ENCODE peak calls at places on chromosomes 7 and 10, in nine cellular contexts. N, C, Z, P, W, I, O, R and L are unnamed samples.

GRCh38 chr7:39746162-39746782 is 122.9 kb downstream of the RALA start:
- DNase-seq in N (peak), Z (peak), I (peak), W (peak), P (no peak), C (peak), O (peak), R (peak), L (peak)

GRCh38 chr7:133784421-133785045 is 342.6 kb upstream of the LRGUK start:
- DNase-seq in O (no peak), Z (no peak), W (no peak), C (no peak), P (no peak), I (no peak), R (no peak), N (no peak), L (no peak)

GRCh38 chr7:103447073-103447960 is 1.3 kb upstream of the SLC26A5 start:
- DNase-seq in W (peak), Z (peak), I (peak), C (no peak), R (peak), N (peak), O (no peak), P (peak), L (peak)

GRCh38 chr7:136857573-136857972 is 10.9 kb upstream of the CHRM2 start:
- DNase-seq in P (no peak), W (peak), C (no peak), I (peak), Z (peak), R (peak), N (no peak), O (peak), L (no peak)

GRCh38 chr10:124349231-124349992 is 69.3 kb downstream of the OAT start:
- DNase-seq in R (no peak), I (no peak), P (no peak), Z (no peak), C (no peak), W (no peak), N (no peak), O (no peak), L (no peak)

GRCh38 chr10:133084491-133084890 is 3.2 kb upstream of the ADGRA1 start:
- DNase-seq in Z (no peak), P (no peak), I (no peak), C (no peak), W (no peak), O (no peak), N (no peak), R (no peak), L (no peak)

GRCh38 chr10:23419201-23419600 is 19.7 kb upstream of the OTUD1 start:
- DNase-seq in P (no peak), Z (no peak), W (no peak), I (no peak), R (no peak), N (no peak), C (no peak), O (no peak), L (no peak)

GRCh38 chr7:54783952-54784351 is 24.9 kb upstream of the SEC61G start:
- DNase-seq in P (no peak), I (no peak), O (no peak), W (no peak), R (no peak), C (no peak), Z (no peak), N (no peak), L (no peak)

GRCh38 chr7:41912426-41912825 is 209.5 kb upstream of the INHBA start:
- DNase-seq in C (no peak), P (no peak), R (peak), O (no peak), N (no peak), Z (no peak), W (no peak), I (no peak), L (no peak)

GRCh38 chr10:120506674-120507073 is 49.6 kb downstream of the PLPP4 start:
- DNase-seq in R (no peak), C (no peak), P (no peak), I (no peak), Z (peak), O (no peak), W (no peak), N (no peak), L (no peak)

GRCh38 chr7:149027560-149028345 is 552 bp downstream of the PDIA4 start:
- DNase-seq in N (no peak), O (no peak), I (no peak), R (peak), Z (peak), P (no peak), W (peak), C (no peak), L (peak)

GRCh38 chr7:137109966-137110930 is 233.3 kb downstream of the PTN start:
- DNase-seq in W (no peak), O (no peak), R (peak), N (no peak), Z (peak), C (no peak), P (no peak), I (peak), L (no peak)

GRCh38 chr7:107932851-107933250 is 41.9 kb downstream of the DLD start:
- DNase-seq in R (no peak), P (no peak), Z (no peak), O (no peak), C (no peak), I (no peak), W (no peak), N (no peak), L (no peak)

GRCh38 chr7:28754027-28754426 is 204.1 kb downstream of the TRIL start:
- DNase-seq in P (no peak), Z (peak), N (no peak), W (no peak), I (peak), O (no peak), R (no peak), C (no peak), L (no peak)

GRCh38 chr7:127152423-127152822 is 100.3 kb downstream of the GRM8 start:
- DNase-seq in R (no peak), W (no peak), I (no peak), P (no peak), N (no peak), Z (no peak), O (no peak), C (no peak), L (no peak)

GRCh38 chr10:5434017-5434753 is 21.8 kb downstream of the NET1 start:
- DNase-seq in W (no peak), O (peak), C (no peak), N (peak), P (no peak), R (peak), Z (peak), I (peak), L (no peak)

GRCh38 chr7:106256137-106256536 is 28.6 kb downstream of the NAMPT start:
- DNase-seq in Z (no peak), R (no peak), N (no peak), W (no peak), C (no peak), O (no peak), P (no peak), I (no peak), L (no peak)

GRCh38 chr7:137943132-137943551 is 58.7 kb downstream of the CREB3L2 start:
- DNase-seq in I (peak), O (no peak), Z (peak), R (no peak), W (no peak), P (no peak), C (peak), N (no peak), L (no peak)

GRCh38 chr10:29636178-29636577 is 1.4 kb upstream of the SVIL start:
- DNase-seq in W (no peak), C (no peak), Z (peak), P (no peak), N (peak), R (peak), O (no peak), I (peak), L (no peak)

GRCh38 chr7:131122394-131122793 is 205.3 kb upstream of the MKLN1 start:
- DNase-seq in I (no peak), Z (no peak), C (no peak), W (no peak), R (no peak), P (no peak), O (no peak), N (no peak), L (no peak)

GRCh38 chr7:140079121-140079536 is 16.4 kb upstream of the PARP12 start:
- DNase-seq in I (peak), C (no peak), P (no peak), O (no peak), W (peak), R (no peak), N (no peak), Z (peak), L (no peak)

GRCh38 chr7:101545441-101546190 is 83.5 kb downstream of the MYL10 start:
- DNase-seq in W (no peak), N (no peak), P (no peak), O (no peak), C (no peak), R (no peak), I (no peak), Z (no peak), L (no peak)

GRCh38 chr7:133945497-133945896 is 181.6 kb upstream of the LRGUK start:
- DNase-seq in P (no peak), R (no peak), N (no peak), O (no peak), I (peak), C (no peak), Z (no peak), W (no peak), L (no peak)

GRCh38 chr7:157674715-157675426 is 338.1 kb downstream of the DNAJB6 start:
- DNase-seq in C (no peak), W (no peak), I (no peak), Z (no peak), O (no peak), R (no peak), P (no peak), N (no peak), L (no peak)